ENCODE peak calls at places on chromosome 7, in eight cellular contexts. O is fibroblast of mammary gland, R is upper lobe of right lung, W is foreskin fibroblast, Z is breast epithelium, D is brain microvascular endothelial cell, F is NB4, Y is HFF-Myc. E is an unnamed sample.

GRCh38 chr7:114758661-114759227 is 163.2 kb upstream of the MDFIC start:
- DNase-seq in D (no peak), W (no peak), F (no peak), O (no peak), Y (no peak), R (no peak), Z (no peak), E (no peak)

GRCh38 chr7:77746164-77746823 is 50.0 kb downstream of the RSBN1L start:
- DNase-seq in Z (no peak), W (no peak), F (no peak), R (no peak), D (no peak), O (no peak), Y (no peak), E (no peak)

GRCh38 chr7:130942211-130942964 is 208.4 kb upstream of the KLF14 start:
- DNase-seq in Z (no peak), O (peak), Y (no peak), F (no peak), R (no peak), D (no peak), W (peak), E (no peak)

GRCh38 chr7:47511698-47512370 is 70.1 kb downstream of the TNS3 start:
- DNase-seq in Z (no peak), W (no peak), F (no peak), O (no peak), Y (no peak), D (no peak), R (no peak), E (no peak)

GRCh38 chr7:26619348-26619747 is 245.0 kb downstream of the SKAP2 start:
- DNase-seq in Y (no peak), R (no peak), F (no peak), W (no peak), Z (no peak), D (no peak), O (no peak), E (no peak)

GRCh38 chr7:73703985-73704639 is 15.4 kb downstream of the STX1A start:
- DNase-seq in F (no peak), O (peak), Y (no peak), W (no peak), R (peak), D (peak), Z (no peak), E (no peak)

GRCh38 chr7:81180573-81180972 is 261.7 kb upstream of the SEMA3C start:
- DNase-seq in Z (no peak), F (no peak), W (no peak), D (no peak), R (no peak), Y (no peak), O (no peak), E (no peak)

GRCh38 chr7:149562602-149563001 is 65.0 kb upstream of the ZNF746 start:
- DNase-seq in D (no peak), Z (no peak), O (peak), W (no peak), R (no peak), Y (no peak), F (no peak), E (no peak)

GRCh38 chr7:158818325-158819213 is 10.7 kb downstream of the ESYT2 start:
- DNase-seq in W (peak), O (peak), Y (peak), Z (peak), R (peak), F (peak), D (peak), E (peak)

GRCh38 chr7:15750741-15751140 is 64.3 kb upstream of the MEOX2 start:
- DNase-seq in Y (no peak), F (no peak), D (no peak), R (no peak), O (peak), Z (no peak), W (peak), E (no peak)

GRCh38 chr7:71868797-71869196 is 543.3 kb downstream of the CALN1 start:
- DNase-seq in D (peak), R (no peak), F (peak), Y (no peak), Z (no peak), W (peak), O (peak), E (no peak)

DNA sequence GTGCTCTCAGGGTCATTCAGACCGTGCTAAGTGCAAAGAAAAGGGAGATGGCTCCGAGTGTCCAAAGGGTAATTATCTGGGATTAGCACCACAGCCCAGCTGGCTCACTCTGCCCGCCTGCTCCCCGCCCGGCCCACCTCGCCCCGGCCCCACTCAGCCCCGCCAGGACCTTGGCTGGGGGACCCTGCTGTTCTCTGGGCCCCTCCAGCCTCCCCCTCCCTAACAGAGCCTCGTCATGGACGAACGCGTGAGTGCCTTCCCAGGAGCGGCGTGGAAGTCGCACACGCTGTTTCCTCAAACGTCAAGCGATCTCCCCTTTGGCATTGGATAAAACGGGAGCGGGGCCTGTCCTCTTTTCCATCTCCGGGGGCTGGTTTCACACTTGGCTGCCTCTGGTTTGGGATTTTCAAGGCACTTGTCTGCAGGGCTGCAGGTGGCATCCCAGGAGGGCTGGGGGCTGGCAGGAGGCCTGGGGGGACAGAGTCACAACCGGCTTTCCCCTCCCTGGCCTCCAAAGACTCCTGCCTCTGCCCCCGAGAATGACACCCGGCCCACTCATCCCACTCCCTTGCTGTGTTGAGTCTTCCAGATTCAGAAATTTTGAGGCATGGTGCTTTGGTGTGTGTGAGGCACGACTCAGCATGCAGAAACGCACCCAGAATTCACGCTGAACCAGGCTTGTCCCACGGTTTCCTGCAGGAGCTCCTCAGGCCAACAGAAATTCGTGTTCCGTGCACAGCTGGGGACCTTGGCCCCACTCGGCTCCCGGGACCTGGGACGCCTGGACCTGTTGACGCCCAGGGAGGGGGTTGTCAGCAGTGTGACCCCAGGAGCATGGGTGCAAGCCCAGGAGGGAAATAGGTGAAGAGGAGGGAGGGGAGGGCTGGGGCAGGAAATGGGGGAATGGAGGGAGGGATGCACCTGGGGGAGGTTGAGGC is 110.0 kb downstream of the PDGFA start:
- DNase-seq in Z (peak), R (no peak), F (no peak), W (no peak), D (no peak), Y (no peak), O (no peak), E (no peak)
- H3K4me3 ChIP-seq in Z (no peak), R (no peak), F (no peak), W (no peak), D (no peak), Y (no peak), O (no peak), E (no peak)

GRCh38 chr7:101989101-101989500 is 171.7 kb downstream of the CUX1 start:
- DNase-seq in Y (no peak), O (no peak), D (no peak), W (no peak), R (no peak), F (no peak), Z (no peak), E (no peak)
- TF ChIP-seq CTCF in Y (no peak), O (no peak), D (no peak), W (no peak), R (no peak), F (no peak), Z (no peak), E (no peak)

DNA sequence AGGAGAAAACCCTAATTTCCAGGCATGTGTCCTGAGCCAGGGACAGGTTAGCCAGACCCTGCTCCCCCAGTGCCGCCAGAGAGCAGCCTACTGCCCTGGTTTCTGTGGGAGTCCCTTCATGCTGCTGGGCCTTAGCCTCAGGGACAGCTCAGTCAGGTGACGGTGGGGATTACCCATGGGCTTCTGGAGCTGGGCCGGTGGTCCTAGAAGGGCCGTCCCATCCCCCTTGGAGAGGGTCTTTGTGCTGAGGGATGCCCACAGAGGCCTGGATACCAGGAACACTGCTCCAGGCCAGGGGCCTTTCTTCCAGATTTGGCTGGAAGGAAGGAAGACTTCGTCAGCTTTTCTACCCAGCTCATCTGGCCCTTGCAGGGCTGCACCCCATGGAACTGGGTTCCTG is 71.4 kb upstream of the ZNF722 start:
- DNase-seq in Y (no peak), F (no peak), O (no peak), R (no peak), D (no peak), Z (no peak), W (no peak), E (no peak)
- H3K4me3 ChIP-seq in Y (no peak), F (peak), O (no peak), R (peak), D (no peak), Z (no peak), W (no peak), E (no peak)

DNA sequence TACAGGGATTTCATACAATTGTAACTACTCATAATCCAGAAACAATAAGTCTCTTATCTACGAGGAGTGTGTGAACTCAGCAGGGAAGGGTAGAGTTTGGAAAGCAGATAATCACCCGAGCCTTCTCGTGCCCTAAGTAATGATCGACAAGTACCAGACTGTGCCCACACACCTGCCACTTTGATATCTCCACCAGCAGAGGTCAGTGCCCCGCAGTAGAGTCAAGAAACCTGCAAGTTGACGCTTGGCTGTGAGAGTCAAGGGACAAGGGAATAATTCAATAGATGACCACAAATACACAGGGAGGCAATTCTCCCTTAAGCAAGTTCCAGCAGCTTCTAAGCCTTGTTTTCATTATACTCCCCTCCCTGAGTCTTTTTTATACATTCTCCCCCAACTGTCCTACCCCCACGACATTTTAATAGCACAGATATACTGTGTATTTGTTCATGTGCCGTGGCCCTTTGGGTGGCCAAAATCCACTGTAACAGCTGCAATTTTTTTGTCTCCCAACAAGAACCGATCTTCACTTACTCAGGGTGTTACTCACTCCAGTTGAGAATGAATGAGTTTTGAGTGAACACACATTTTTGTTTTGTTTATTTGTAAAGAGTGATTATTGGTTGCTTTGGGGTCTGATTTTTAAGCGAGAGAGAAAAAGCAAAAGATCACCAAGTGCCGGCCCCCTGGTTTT is 106.9 kb upstream of the RHEB start:
- DNase-seq in D (no peak), R (no peak), W (no peak), Y (no peak), Z (no peak), O (no peak), F (peak), E (no peak)
- TF ChIP-seq CTCF in D (peak), R (peak), W (peak), Y (peak), Z (no peak), O (peak), F (peak), E (no peak)

GRCh38 chr7:55568613-55569268 is 3.6 kb downstream of the VOPP1 start:
- DNase-seq in R (no peak), Z (no peak), F (no peak), D (no peak), O (no peak), Y (no peak), W (no peak), E (no peak)
- H3K4me3 ChIP-seq in R (no peak), Z (no peak), F (no peak), D (no peak), O (no peak), Y (no peak), W (no peak), E (no peak)

GRCh38 chr7:99579281-99579955 is 18.6 kb upstream of the TMEM225B start:
- DNase-seq in F (no peak), Y (no peak), O (no peak), W (no peak), R (no peak), Z (no peak), D (no peak), E (no peak)

GRCh38 chr7:99576251-99576650 is 17.8 kb downstream of the ZNF655 start:
- DNase-seq in Y (no peak), F (no peak), D (no peak), W (no peak), R (no peak), Z (no peak), O (no peak), E (no peak)

GRCh38 chr7:99579956-99580777 is 17.9 kb upstream of the TMEM225B start:
- DNase-seq in Z (no peak), R (peak), W (no peak), Y (no peak), D (no peak), O (peak), F (peak), E (no peak)
- TF ChIP-seq CTCF in Z (no peak), R (peak), W (peak), Y (peak), D (peak), O (peak), F (no peak), E (no peak)